ENCODE peak calls at places on chromosomes 2 and 18, in eight cellular contexts. L is CD4-positive, alpha-beta memory T cell; I is A549; G is putamen; C is mucosa of gallbladder; B is C1 segment of cervical spinal cord; Q is WERI-Rb-1; R is central memory CD4-positive, alpha-beta T cell. K is an unnamed sample.
A peak's percentile ranks its signal among the peaks of the same experiment; 100 is the strongest.

GRCh38 chr18:3827236-3827635 is 377.3 kb downstream of the TGIF1 start:
- DNase-seq in R (no peak), L (no peak), G (no peak), B (no peak), C (no peak), I (no peak), Q (no peak), K (no peak)

GRCh38 chr2:71419145-71419544 is 34.2 kb upstream of the DYSF start:
- DNase-seq in I (no peak), L (no peak), G (no peak), B (no peak), R (no peak), Q (no peak), C (no peak), K (no peak)

GRCh38 chr2:227423633-227424499 is 36.1 kb upstream of the SCYGR1 start:
- DNase-seq in B (no peak), L (no peak), Q (no peak), R (no peak), I (no peak), G (no peak), C (no peak), K (no peak)

GRCh38 chr18:9482790-9483189 is 7.5 kb downstream of the RALBP1 start:
- DNase-seq in L (no peak), B (no peak), G (no peak), I (no peak), C (no peak), R (no peak), Q (peak; percentile 23), K (no peak)

GRCh38 chr2:1628893-1629292 is 115.4 kb downstream of the PXDN start:
- DNase-seq in R (no peak), Q (no peak), G (no peak), B (no peak), L (no peak), C (no peak), I (no peak), K (no peak)

GRCh38 chr2:15638720-15639119 is 47.1 kb downstream of the DDX1 start:
- DNase-seq in Q (no peak), B (no peak), R (no peak), G (no peak), I (no peak), L (no peak), C (no peak), K (no peak)

GRCh38 chr2:7309567-7309966 is 392.4 kb downstream of the RNF144A start:
- DNase-seq in L (no peak), I (no peak), C (no peak), B (no peak), Q (no peak), R (no peak), G (no peak), K (no peak)

GRCh38 chr2:73110622-73111299 is 2.0 kb downstream of the RAB11FIP5 start:
- DNase-seq in L (no peak), R (no peak), C (no peak), B (no peak), I (no peak), Q (no peak), G (no peak), K (no peak)

GRCh38 chr18:2572144-2572682 is 856 bp downstream of the NDC80 start:
- DNase-seq in I (no peak), G (no peak), Q (no peak), B (no peak), L (no peak), C (no peak), R (peak; percentile 19), K (no peak)

GRCh38 chr2:45919711-45920111 is 268.2 kb downstream of the PRKCE start:
- DNase-seq in B (no peak), Q (no peak), C (no peak), I (no peak), G (no peak), L (no peak), R (no peak), K (no peak)

GRCh38 chr2:65661980-65662653 is 229.7 kb upstream of the SPRED2 start:
- DNase-seq in G (no peak), I (no peak), L (no peak), C (no peak), B (no peak), Q (no peak), R (no peak), K (no peak)

GRCh38 chr2:148643421-148643820 is 1.1 kb upstream of the EPC2 start:
- DNase-seq in L (no peak), G (no peak), B (no peak), Q (no peak), C (no peak), I (no peak), R (no peak), K (no peak)

GRCh38 chr2:203740741-203741363 is 34.4 kb downstream of the CD28 start:
- DNase-seq in B (no peak), R (peak; percentile 85), C (no peak), G (no peak), Q (no peak), L (peak; percentile 78), I (no peak), K (no peak)

GRCh38 chr2:133927894-133928293 is 326.0 kb upstream of the MGAT5 start:
- DNase-seq in C (no peak), G (no peak), R (no peak), B (no peak), I (no peak), L (no peak), Q (no peak), K (no peak)